ENCODE peak calls at places on chromosome 14, in four cellular contexts. One of them, this sample, is unnamed.

GRCh38 chr14:36091096-36091495 is 85.4 kb downstream of the PTCSC3 start:
- DNase-seq in NCI-H510A treated with DMSO at 0.1 percent for 48 hours: peak
- DNase-seq in dorsolateral prefrontal cortex: no peak
- DNase-seq in activated naive CD4-positive, alpha-beta T cell treated with anti-CD3 and anti-CD28 coated beads, Interleukin-2, amount 50 U/mL, for 16 hours: no peak
- DNase-seq in this sample: no peak

GRCh38 chr14:71703477-71703876 is 228.8 kb upstream of the RGS6 start:
- DNase-seq in NCI-H510A treated with DMSO at 0.1 percent for 48 hours: no peak
- DNase-seq in dorsolateral prefrontal cortex: peak
- DNase-seq in activated naive CD4-positive, alpha-beta T cell treated with anti-CD3 and anti-CD28 coated beads, Interleukin-2, amount 50 U/mL, for 16 hours: no peak
- DNase-seq in this sample: no peak

GRCh38 chr14:96920820-96921219 is 123.6 kb downstream of the VRK1 start:
- DNase-seq in NCI-H510A treated with DMSO at 0.1 percent for 48 hours: no peak
- DNase-seq in activated naive CD4-positive, alpha-beta T cell treated with anti-CD3 and anti-CD28 coated beads, Interleukin-2, amount 50 U/mL, for 16 hours: no peak
- DNase-seq in dorsolateral prefrontal cortex: no peak
- DNase-seq in this sample: no peak

GRCh38 chr14:22334627-22335026 is 254.4 kb downstream of the DAD1 start:
- DNase-seq in activated naive CD4-positive, alpha-beta T cell treated with anti-CD3 and anti-CD28 coated beads, Interleukin-2, amount 50 U/mL, for 16 hours: no peak
- DNase-seq in dorsolateral prefrontal cortex: no peak
- DNase-seq in NCI-H510A treated with DMSO at 0.1 percent for 48 hours: no peak
- DNase-seq in this sample: no peak

GRCh38 chr14:34721129-34721528 is 6.7 kb upstream of the CFL2 start:
- DNase-seq in activated naive CD4-positive, alpha-beta T cell treated with anti-CD3 and anti-CD28 coated beads, Interleukin-2, amount 50 U/mL, for 16 hours: no peak
- DNase-seq in dorsolateral prefrontal cortex: no peak
- DNase-seq in NCI-H510A treated with DMSO at 0.1 percent for 48 hours: no peak
- DNase-seq in this sample: no peak

GRCh38 chr14:99380991-99381687 is 99.5 kb downstream of the SETD3 start:
- DNase-seq in NCI-H510A treated with DMSO at 0.1 percent for 48 hours: no peak
- DNase-seq in dorsolateral prefrontal cortex: no peak
- DNase-seq in activated naive CD4-positive, alpha-beta T cell treated with anti-CD3 and anti-CD28 coated beads, Interleukin-2, amount 50 U/mL, for 16 hours: no peak
- DNase-seq in this sample: no peak

GRCh38 chr14:31935406-31935805 is 141.7 kb upstream of the ARHGAP5 start:
- DNase-seq in activated naive CD4-positive, alpha-beta T cell treated with anti-CD3 and anti-CD28 coated beads, Interleukin-2, amount 50 U/mL, for 16 hours: no peak
- DNase-seq in dorsolateral prefrontal cortex: no peak
- DNase-seq in NCI-H510A treated with DMSO at 0.1 percent for 48 hours: no peak
- DNase-seq in this sample: no peak

GRCh38 chr14:64919618-64920017 is 5.4 kb downstream of the CHURC1 start:
- DNase-seq in dorsolateral prefrontal cortex: no peak
- DNase-seq in NCI-H510A treated with DMSO at 0.1 percent for 48 hours: no peak
- DNase-seq in activated naive CD4-positive, alpha-beta T cell treated with anti-CD3 and anti-CD28 coated beads, Interleukin-2, amount 50 U/mL, for 16 hours: no peak
- DNase-seq in this sample: no peak

GRCh38 chr14:30287579-30288445 is 271.1 kb upstream of the G2E3 start:
- DNase-seq in activated naive CD4-positive, alpha-beta T cell treated with anti-CD3 and anti-CD28 coated beads, Interleukin-2, amount 50 U/mL, for 16 hours: no peak
- DNase-seq in dorsolateral prefrontal cortex: peak
- DNase-seq in NCI-H510A treated with DMSO at 0.1 percent for 48 hours: no peak
- DNase-seq in this sample: no peak

GRCh38 chr14:21070083-21070609 is at the start of gene ARHGEF40:
- DNase-seq in dorsolateral prefrontal cortex: peak
- DNase-seq in activated naive CD4-positive, alpha-beta T cell treated with anti-CD3 and anti-CD28 coated beads, Interleukin-2, amount 50 U/mL, for 16 hours: no peak
- DNase-seq in NCI-H510A treated with DMSO at 0.1 percent for 48 hours: peak
- DNase-seq in this sample: peak

GRCh38 chr14:75738192-75738591 is 77.1 kb downstream of the TTLL5 start:
- DNase-seq in dorsolateral prefrontal cortex: no peak
- DNase-seq in NCI-H510A treated with DMSO at 0.1 percent for 48 hours: no peak
- DNase-seq in activated naive CD4-positive, alpha-beta T cell treated with anti-CD3 and anti-CD28 coated beads, Interleukin-2, amount 50 U/mL, for 16 hours: no peak
- DNase-seq in this sample: no peak

GRCh38 chr14:70622111-70622712 is 19.5 kb upstream of the TTC9 start:
- DNase-seq in activated naive CD4-positive, alpha-beta T cell treated with anti-CD3 and anti-CD28 coated beads, Interleukin-2, amount 50 U/mL, for 16 hours: peak
- DNase-seq in NCI-H510A treated with DMSO at 0.1 percent for 48 hours: peak
- DNase-seq in dorsolateral prefrontal cortex: no peak
- DNase-seq in this sample: no peak

This sample was measured in C1 segment of cervical spinal cord.